ENCODE peak calls at places on chromosomes 16 and 17, in seven cellular contexts. L, E, N, K, G, R and D are unnamed samples.

GRCh38 chr16:57372372-57373116 is at the start of gene CX3CL1:
- DNase-seq in G (no peak), N (no peak), E (peak), R (peak), L (no peak), K (peak), D (no peak)

GRCh38 chr17:42969006-42969581 is 4.8 kb upstream of the AARSD1 start:
- DNase-seq in L (no peak), K (no peak), R (no peak), G (no peak), N (no peak), E (peak), D (no peak)

GRCh38 chr17:70089513-70090148 is 14.6 kb downstream of the KCNJ16 start:
- DNase-seq in G (no peak), L (no peak), K (no peak), N (peak), E (no peak), R (no peak), D (no peak)

GRCh38 chr17:31824771-31825360 is 34.2 kb downstream of the COPRS start:
- DNase-seq in E (no peak), G (no peak), R (no peak), L (no peak), N (no peak), K (no peak), D (peak)

GRCh38 chr17:42274812-42275526 is 1.2 kb downstream of the STAT5B start:
- DNase-seq in K (no peak), E (no peak), N (no peak), R (peak), L (no peak), G (no peak), D (no peak)

GRCh38 chr16:72715267-72715666 is 332.7 kb downstream of the ZFHX3 start:
- DNase-seq in K (no peak), R (no peak), E (peak), N (peak), L (no peak), G (no peak), D (no peak)

GRCh38 chr16:57916735-57917450 is 54.0 kb downstream of the CNGB1 start:
- DNase-seq in R (no peak), E (no peak), N (peak), K (no peak), G (no peak), L (no peak), D (no peak)

GRCh38 chr17:11309850-11310249 is 68.8 kb downstream of the SHISA6 start:
- DNase-seq in G (no peak), N (no peak), R (no peak), L (no peak), K (peak), E (no peak), D (no peak)

GRCh38 chr17:16001498-16001897 is 1.9 kb downstream of the TTC19 start:
- DNase-seq in G (no peak), K (no peak), E (peak), N (peak), R (no peak), L (no peak), D (no peak)

GRCh38 chr17:68972119-68972704 is 17.0 kb upstream of the ABCA8 start:
- DNase-seq in R (no peak), K (no peak), E (peak), G (no peak), L (peak), N (peak), D (peak)

GRCh38 chr17:27498615-27499316 is 42.5 kb downstream of the KSR1 start:
- DNase-seq in R (no peak), L (no peak), E (no peak), N (no peak), G (no peak), K (no peak), D (no peak)

GRCh38 chr16:11042205-11042604 is 97.8 kb downstream of the CLEC16A start:
- DNase-seq in G (no peak), L (no peak), N (no peak), R (no peak), E (no peak), K (peak), D (no peak)

GRCh38 chr17:49224198-49224996 is 6.2 kb downstream of the PHOSPHO1 start:
- DNase-seq in N (no peak), K (peak), E (no peak), R (peak), G (peak), L (no peak), D (no peak)

GRCh38 chr16:31471241-31471874 is 594 bp upstream of the TGFB1I1 start:
- DNase-seq in L (no peak), K (no peak), E (no peak), G (no peak), R (no peak), N (no peak), D (no peak)

GRCh38 chr16:84294196-84295142 is at the start of gene WFDC1:
- DNase-seq in K (no peak), R (peak), N (no peak), E (peak), G (no peak), L (no peak), D (no peak)

GRCh38 chr16:20611350-20611902 is 35.3 kb upstream of the ACSM2B start:
- DNase-seq in R (peak), G (no peak), E (no peak), K (no peak), N (no peak), L (no peak), D (no peak)

GRCh38 chr16:48918520-48919258 is 308.7 kb upstream of the N4BP1 start:
- DNase-seq in G (no peak), K (peak), R (no peak), E (no peak), L (no peak), N (peak), D (no peak)

GRCh38 chr17:82838386-82839063 is 1.3 kb downstream of the ZNF750 start:
- DNase-seq in R (peak), L (no peak), K (no peak), G (no peak), N (peak), E (peak), D (no peak)

GRCh38 chr17:4715071-4715749 is 4.8 kb downstream of the ARRB2 start:
- DNase-seq in K (no peak), L (no peak), E (no peak), N (no peak), G (peak), R (no peak), D (no peak)

GRCh38 chr17:5587431-5588032 is 3.2 kb upstream of the NLRP1 start:
- DNase-seq in K (no peak), N (peak), E (peak), L (no peak), R (peak), G (peak), D (peak)

GRCh38 chr16:24070851-24071250 is 185.3 kb upstream of the CACNG3 start:
- DNase-seq in E (peak), L (no peak), R (no peak), G (no peak), N (peak), K (no peak), D (no peak)

GRCh38 chr16:12574721-12575120 is 229.0 kb downstream of the CPPED1 start:
- DNase-seq in G (no peak), K (peak), L (no peak), R (no peak), N (no peak), E (no peak), D (no peak)

GRCh38 chr16:1237990-1238389 is 2.5 kb upstream of the TPSAB1 start:
- DNase-seq in R (no peak), E (no peak), K (no peak), N (no peak), G (no peak), L (no peak), D (no peak)

GRCh38 chr16:4463522-4464163 is 10.8 kb downstream of the NMRAL1 start:
- DNase-seq in L (no peak), G (no peak), E (no peak), K (no peak), N (peak), R (no peak), D (no peak)

GRCh38 chr17:79777844-79778503 is at the start of gene CBX2:
- DNase-seq in L (no peak), K (peak), G (peak), R (peak), N (peak), E (peak), D (no peak)

GRCh38 chr17:19016297-19016696 is 11.7 kb upstream of the FAM83G start:
- DNase-seq in N (no peak), L (no peak), R (no peak), K (no peak), E (no peak), G (no peak), D (no peak)

GRCh38 chr16:10990378-10990777 is 46.0 kb downstream of the CLEC16A start:
- DNase-seq in N (no peak), E (no peak), L (no peak), K (no peak), R (no peak), G (no peak), D (no peak)

GRCh38 chr17:75757086-75757681 is 7.8 kb downstream of the GALK1 start:
- DNase-seq in L (no peak), E (no peak), G (no peak), K (no peak), R (no peak), N (no peak), D (no peak)

GRCh38 chr16:85798283-85798776 is 1.0 kb downstream of the EMC8 start:
- DNase-seq in R (no peak), E (no peak), G (no peak), K (no peak), N (no peak), L (no peak), D (no peak)
- TF ChIP-seq CTCF in R (no peak), E (no peak), G (no peak), K (no peak), N (no peak), L (no peak), D (no peak)

GRCh38 chr17:38671939-38672720 is 2.6 kb downstream of the EPOP start:
- DNase-seq in L (no peak), G (no peak), R (no peak), E (no peak), K (no peak), N (no peak), D (no peak)

GRCh38 chr17:38674013-38674748 is 576 bp downstream of the EPOP start:
- DNase-seq in E (no peak), R (peak), G (peak), L (no peak), N (no peak), K (peak), D (no peak)

GRCh38 chr17:38672788-38673713 is 1.7 kb downstream of the EPOP start:
- DNase-seq in K (no peak), L (no peak), E (no peak), R (no peak), G (no peak), N (no peak), D (no peak)

GRCh38 chr17:38674749-38675615 is at the start of gene EPOP:
- DNase-seq in E (peak), R (peak), G (peak), N (peak), L (peak), K (peak), D (peak)

GRCh38 chr17:38673714-38674012 is 1.1 kb downstream of the EPOP start:
- DNase-seq in R (no peak), K (no peak), L (no peak), N (no peak), E (peak), G (peak), D (no peak)
- TF ChIP-seq CTCF in R (no peak), K (no peak), L (no peak), N (no peak), E (no peak), G (no peak), D (no peak)

GRCh38 chr16:17053536-17054160 is 417.1 kb downstream of the XYLT1 start:
- DNase-seq in K (no peak), R (no peak), L (no peak), G (no peak), N (no peak), E (no peak), D (no peak)
- TF ChIP-seq CTCF in K (no peak), R (no peak), L (no peak), G (no peak), N (no peak), E (no peak), D (no peak)

GRCh38 chr17:74515941-74516340 is 15.3 kb downstream of the CD300LB start:
- DNase-seq in K (peak), L (no peak), G (no peak), N (no peak), R (no peak), E (no peak), D (no peak)
- TF ChIP-seq CTCF in K (no peak), L (no peak), G (no peak), N (no peak), R (no peak), E (no peak), D (no peak)

GRCh38 chr17:35740997-35741931 is 9.8 kb downstream of the RASL10B start:
- DNase-seq in K (peak), R (no peak), E (no peak), G (no peak), N (no peak), L (no peak), D (no peak)
- TF ChIP-seq CTCF in K (no peak), R (no peak), E (no peak), G (no peak), N (no peak), L (no peak), D (no peak)

GRCh38 chr17:81710514-81711308 is 1.4 kb upstream of the SLC25A10 start:
- DNase-seq in N (peak), R (peak), K (no peak), E (peak), G (no peak), L (no peak), D (no peak)

GRCh38 chr17:81713004-81713555 is 996 bp downstream of the SLC25A10 start:
- DNase-seq in E (no peak), G (no peak), K (no peak), N (peak), L (no peak), R (no peak), D (no peak)

GRCh38 chr17:81712468-81713003 is 452 bp downstream of the SLC25A10 start:
- DNase-seq in K (no peak), N (peak), R (no peak), G (no peak), E (no peak), L (no peak), D (no peak)

GRCh38 chr17:81713556-81714411 is 1.7 kb downstream of the SLC25A10 start:
- DNase-seq in N (peak), G (no peak), L (no peak), R (no peak), E (no peak), K (no peak), D (no peak)

GRCh38 chr17:81711814-81712467 is at the start of gene SLC25A10:
- DNase-seq in L (no peak), K (peak), N (peak), R (peak), G (peak), E (peak), D (no peak)
- TF ChIP-seq CTCF in L (no peak), K (no peak), N (no peak), R (no peak), G (no peak), E (no peak), D (no peak)